ENCODE peak calls at places on chromosomes 5 and 9, in four cellular contexts. H is HepG2, A is GM12878, R is H1. X is an unnamed sample.

GRCh38 chr9:95167998-95168397 is 149.5 kb downstream of the FANCC start:
- DNase-seq in H (peak; percentile 58), R (peak; percentile 87), A (no peak), X (peak; percentile 87)

GRCh38 chr9:16885896-16886295 is 15.4 kb upstream of the BNC2 start:
- DNase-seq in A (no peak), R (no peak), H (no peak), X (no peak)

GRCh38 chr5:4099401-4099800 is 503.8 kb downstream of the IRX1 start:
- DNase-seq in R (no peak), H (no peak), A (no peak), X (no peak)

GRCh38 chr5:55345327-55345726 is 37.5 kb downstream of the MTREX start:
- DNase-seq in R (no peak), H (peak; percentile 56), A (no peak), X (no peak)

GRCh38 chr9:89606049-89606481 is 1.3 kb downstream of the GADD45G start:
- DNase-seq in A (no peak), R (no peak), H (peak; percentile 27), X (no peak)

GRCh38 chr5:180235846-180236245 is 26.8 kb upstream of the RASGEF1C start:
- DNase-seq in A (no peak), R (no peak), H (no peak), X (no peak)

GRCh38 chr9:95605087-95605486 is 88.3 kb upstream of the PTCH1 start:
- DNase-seq in A (no peak), R (no peak), H (no peak), X (peak; percentile 50)

GRCh38 chr5:127517110-127517479 is 345 bp upstream of the PRRC1 start:
- DNase-seq in R (no peak), A (peak; percentile 2), H (peak; percentile 57), X (no peak)

GRCh38 chr9:3989915-3990314 is 310.0 kb downstream of the GLIS3 start:
- DNase-seq in H (no peak), A (no peak), R (no peak), X (no peak)
- TF ChIP-seq SUZ12 in H (no peak), A (no peak), R (no peak), X (no peak)

GRCh38 chr9:72680593-72681317 is 159.3 kb downstream of the TMC1 start:
- DNase-seq in R (no peak), A (no peak), H (no peak), X (peak; percentile 70)

GRCh38 chr9:72675586-72675985 is 154.2 kb downstream of the TMC1 start:
- DNase-seq in H (no peak), R (no peak), A (no peak), X (no peak)

GRCh38 chr9:72674961-72675360 is 153.6 kb downstream of the TMC1 start:
- DNase-seq in R (no peak), H (no peak), A (no peak), X (no peak)
- TF ChIP-seq YY1 in R (no peak), H (no peak), A (no peak), X (no peak)

DNA sequence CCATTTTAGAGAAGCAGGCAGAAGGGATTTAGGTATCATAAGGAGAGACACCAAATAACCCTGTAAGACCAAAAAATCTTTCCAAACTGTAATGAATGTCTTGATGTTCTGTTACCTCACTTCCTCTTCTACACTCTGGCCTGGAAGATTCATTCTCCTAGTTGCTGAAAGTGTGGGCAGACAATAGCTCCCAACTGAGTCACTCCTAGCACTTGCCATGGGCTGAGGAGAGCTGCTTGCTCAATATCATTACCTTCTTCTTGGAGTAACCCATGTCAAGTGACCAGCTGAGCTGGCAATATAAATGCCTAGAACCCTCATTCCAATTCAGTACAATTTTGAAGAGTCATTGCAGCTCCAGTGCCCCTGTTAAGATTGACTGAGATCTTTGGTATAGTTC is 1985.5 kb upstream of the CDH6 start:
- DNase-seq in A (no peak), R (no peak), H (no peak), X (no peak)
- H3K4me3 ChIP-seq in A (no peak overlapping the region), R (no peak overlapping the region), H (no peak overlapping the region), X (no peak overlapping the region)

GRCh38 chr5:91126888-91127287 is 256.2 kb downstream of the ARRDC3 start:
- DNase-seq in A (no peak), H (peak; percentile 24), R (no peak), X (no peak)

GRCh38 chr5:91127682-91128081 is 255.4 kb downstream of the ARRDC3 start:
- DNase-seq in A (no peak), R (no peak), H (no peak), X (no peak)

GRCh38 chr5:91128604-91129003 is 254.5 kb downstream of the ARRDC3 start:
- DNase-seq in H (no peak), A (no peak), R (no peak), X (no peak)

GRCh38 chr5:91125916-91126315 is 257.2 kb downstream of the ARRDC3 start:
- DNase-seq in A (no peak), H (no peak), R (no peak), X (no peak)

DNA sequence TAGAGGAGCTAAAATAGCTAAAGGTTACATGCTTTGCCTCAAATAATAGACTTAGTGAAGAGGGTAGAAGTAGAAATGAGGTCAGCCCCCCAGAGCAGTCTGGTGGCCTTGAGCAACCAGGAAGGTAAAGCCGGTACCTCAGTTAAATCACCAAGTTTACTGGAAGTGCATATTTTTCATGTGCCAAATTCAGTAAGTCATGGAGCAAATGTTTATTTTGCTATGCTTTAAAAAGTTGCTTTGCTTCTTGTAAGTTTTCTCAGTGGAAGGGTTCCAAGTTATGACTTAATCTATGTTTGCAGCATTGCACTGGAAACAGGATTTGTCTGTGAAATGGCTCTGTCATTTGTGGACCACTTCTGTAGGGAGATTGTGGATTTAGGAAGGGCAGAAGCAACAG is 256.7 kb downstream of the ARRDC3 start:
- DNase-seq in A (no peak), H (no peak), R (no peak), X (no peak)
- TF ChIP-seq SUZ12 in A (no peak), H (no peak), R (no peak), X (no peak)

DNA sequence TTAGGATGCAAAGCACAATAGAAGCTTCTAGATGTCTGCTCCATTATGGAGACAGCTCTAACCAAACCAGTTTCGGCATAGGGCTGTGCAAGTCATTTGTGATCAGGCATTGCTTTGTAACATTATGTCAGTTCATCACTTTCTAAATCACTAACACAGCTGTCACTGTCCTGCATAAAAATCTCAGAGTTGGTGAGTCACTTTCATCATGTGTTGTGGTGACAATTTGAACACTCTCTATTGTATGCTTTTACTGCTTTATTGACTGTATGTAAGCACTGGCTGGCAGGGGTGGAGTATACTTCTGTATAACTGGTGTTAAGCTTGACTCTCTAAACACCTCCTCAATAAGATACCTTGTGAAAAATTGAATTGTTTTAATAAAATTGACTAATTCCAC is 77.9 kb downstream of the SLCO4C1 start:
- DNase-seq in A (no peak), R (no peak), H (peak; percentile 28), X (no peak)
- TF ChIP-seq YY1 in A (no peak), R (no peak), H (no peak), X (no peak)

X was measured in NT2/D1.